ENCODE peak calls at places on chromosomes 3 and 15, in seven cellular contexts. V is activated naive CD8-positive, alpha-beta T cell treated with anti-CD3 and anti-CD28 coated beads, Interleukin-2, amount 50 U/mL, for 24 hours; L is cardiac fibroblast; I is fibroblast of mammary gland; F is heart right ventricle; X is neural crest cell; J is effector memory CD4-positive, alpha-beta T cell. R is an unnamed sample.
A peak's percentile ranks its signal among the peaks of the same experiment; 100 is the strongest.

GRCh38 chr3:195591220-195591619 is 7.5 kb upstream of the APOD start:
- DNase-seq in L (no peak), F (no peak), X (no peak), V (no peak), J (no peak), I (peak; percentile 69), R (no peak)

GRCh38 chr15:36808401-36809160 is 229.2 kb downstream of the CDIN1 start:
- DNase-seq in L (no peak), F (no peak), X (no peak), V (no peak), J (no peak), I (no peak), R (no peak)

GRCh38 chr3:196280689-196281463 is 6.7 kb downstream of the PCYT1A start:
- DNase-seq in X (no peak), V (no peak), F (no peak), L (no peak), J (no peak), I (no peak), R (no peak)

GRCh38 chr15:70569139-70569717 is 194.1 kb downstream of the UACA start:
- DNase-seq in X (no peak), I (peak; percentile 66), V (no peak), L (peak; percentile 70), F (peak; percentile 42), J (no peak), R (peak; percentile 91)

GRCh38 chr3:141271279-141272033 is 39.8 kb downstream of the PXYLP1 start:
- DNase-seq in J (no peak), I (no peak), V (no peak), L (no peak), X (no peak), F (no peak), R (no peak)

GRCh38 chr3:36876181-36876936 is 68.5 kb downstream of the TRANK1 start:
- DNase-seq in V (no peak), L (no peak), J (peak; percentile 14), X (no peak), I (no peak), F (no peak), R (no peak)

GRCh38 chr3:40623567-40623966 is 98.8 kb downstream of the ZNF621 start:
- DNase-seq in I (peak; percentile 38), L (peak; percentile 11), V (peak; percentile 32), J (no peak), X (no peak), F (no peak), R (peak; percentile 40)

GRCh38 chr15:79897380-79897678 is 515 bp upstream of the MTHFS start:
- DNase-seq in V (no peak), J (no peak), X (no peak), L (peak; percentile 39), I (peak; percentile 31), F (no peak), R (no peak)

GRCh38 chr3:121072128-121072527 is 164.1 kb downstream of the STXBP5L start:
- DNase-seq in V (no peak), X (no peak), L (peak; percentile 47), J (no peak), F (peak; percentile 15), I (no peak), R (peak; percentile 50)

GRCh38 chr3:123447749-123448502 is 964 bp downstream of the ADCY5 start:
- DNase-seq in X (peak; percentile 34), V (peak; percentile 63), I (no peak), F (no peak), J (no peak), L (no peak), R (no peak)

GRCh38 chr3:84958495-84959469 is at the start of gene CADM2:
- DNase-seq in L (peak; percentile 67), J (peak; percentile 34), V (peak; percentile 70), F (peak; percentile 87), X (peak; percentile 83), I (peak; percentile 52), R (peak; percentile 90)

GRCh38 chr3:176992565-176992964 is 204.7 kb downstream of the TBL1XR1 start:
- DNase-seq in F (no peak), I (peak; percentile 55), L (no peak), V (no peak), J (no peak), X (no peak), R (no peak)

GRCh38 chr15:74392402-74392876 is 25.0 kb upstream of the CYP11A1 start:
- DNase-seq in J (no peak), V (peak; percentile 20), X (no peak), L (no peak), I (peak; percentile 60), F (no peak), R (no peak)

GRCh38 chr15:60574801-60575631 is 96.1 kb upstream of the ICE2 start:
- DNase-seq in V (no peak), J (no peak), L (no peak), F (no peak), I (no peak), X (no peak), R (no peak)